ENCODE peak calls at places on chromosome 13, in six cellular contexts. D, Z, U, S, G and H are unnamed samples.

GRCh38 chr13:46124531-46124966 is 19.7 kb upstream of the CPB2 start:
- DNase-seq in U (no peak), D (no peak), G (no peak), S (no peak), Z (no peak), H (peak; percentile 12)

GRCh38 chr13:28392896-28393295 is 102.0 kb downstream of the FLT1 start:
- DNase-seq in U (no peak), G (no peak), Z (no peak), D (no peak), S (no peak), H (no peak)

GRCh38 chr13:33934343-33934742 is 116.4 kb downstream of the RFC3 start:
- DNase-seq in G (no peak), Z (no peak), U (no peak), S (no peak), D (no peak), H (no peak)

GRCh38 chr13:44734204-44734707 is 158.1 kb upstream of the TSC22D1 start:
- DNase-seq in Z (no peak), U (no peak), G (no peak), D (peak; percentile 79), S (peak; percentile 11), H (no peak)

GRCh38 chr13:51726446-51727185 is 77.3 kb downstream of the DHRS12 start:
- DNase-seq in G (no peak), U (no peak), S (no peak), Z (no peak), D (no peak), H (no peak)

GRCh38 chr13:106530907-106531520 is 4.4 kb downstream of the EFNB2 start:
- DNase-seq in Z (peak; percentile 36), G (no peak), S (no peak), U (no peak), D (peak; percentile 42), H (no peak)

GRCh38 chr13:60061737-60062136 is 102.0 kb downstream of the DIAPH3 start:
- DNase-seq in D (no peak), G (no peak), Z (no peak), U (no peak), S (no peak), H (no peak)

GRCh38 chr13:23695711-23696512 is 125.7 kb downstream of the TNFRSF19 start:
- DNase-seq in S (no peak), G (peak; percentile 55), U (peak; percentile 29), D (no peak), Z (peak; percentile 84), H (peak; percentile 79)

GRCh38 chr13:79771493-79771892 is 290.5 kb downstream of the NDFIP2 start:
- DNase-seq in U (no peak), D (no peak), G (no peak), Z (no peak), S (no peak), H (no peak)

GRCh38 chr13:100673831-100674362 is 698 bp downstream of the TMTC4 start:
- DNase-seq in S (peak; percentile 84), U (no peak), D (peak; percentile 85), G (peak; percentile 14), Z (peak; percentile 63), H (peak; percentile 28)

GRCh38 chr13:45332831-45333219 is 8.2 kb downstream of the TPT1 start:
- DNase-seq in S (no peak), Z (no peak), D (no peak), G (no peak), U (no peak), H (no peak)

GRCh38 chr13:79901336-79901735 is 420.4 kb downstream of the NDFIP2 start:
- DNase-seq in U (no peak), S (peak; percentile 1), G (no peak), D (no peak), Z (no peak), H (no peak)

GRCh38 chr13:73870036-73870741 is 264.0 kb downstream of the KLF12 start:
- DNase-seq in S (no peak), Z (no peak), G (no peak), U (no peak), D (peak; percentile 39), H (no peak)

GRCh38 chr13:89568746-89569145 is 1778.7 kb upstream of the MIR17HG start:
- DNase-seq in S (no peak), Z (no peak), G (no peak), U (no peak), D (no peak), H (no peak)

GRCh38 chr13:110841846-110842245 is 73.0 kb downstream of the ANKRD10 start:
- DNase-seq in D (peak; percentile 84), Z (no peak), G (no peak), S (no peak), U (no peak), H (no peak)

GRCh38 chr13:111158136-111158805 is 43.2 kb downstream of the ARHGEF7 start:
- DNase-seq in S (no peak), D (no peak), Z (no peak), U (no peak), G (no peak), H (no peak)

GRCh38 chr13:21638319-21639282 is 32.3 kb upstream of the FGF9 start:
- DNase-seq in D (peak; percentile 90), G (peak; percentile 8), S (no peak), U (no peak), Z (peak; percentile 36), H (peak; percentile 29)

GRCh38 chr13:99970761-99971575 is 599 bp downstream of the ZIC5 start:
- DNase-seq in G (no peak), Z (peak; percentile 61), S (no peak), U (no peak), D (no peak), H (no peak)

GRCh38 chr13:78753457-78753856 is 94.5 kb upstream of the OBI1 start:
- DNase-seq in G (no peak), S (no peak), U (no peak), Z (no peak), D (no peak), H (no peak)

GRCh38 chr13:48054601-48055000 is 17.1 kb downstream of the NUDT15 start:
- DNase-seq in Z (no peak), G (no peak), S (no peak), U (no peak), D (no peak), H (no peak)

GRCh38 chr13:26707122-26708006 is 53.2 kb downstream of the GPR12 start:
- DNase-seq in Z (peak; percentile 73), D (peak; percentile 49), G (peak; percentile 46), S (peak; percentile 54), U (no peak), H (no peak)

GRCh38 chr13:27728271-27728670 is 64.0 kb upstream of the GSX1 start:
- DNase-seq in G (no peak), D (no peak), Z (peak; percentile 24), S (no peak), U (no peak), H (no peak)

GRCh38 chr13:40895715-40896184 is 106.3 kb downstream of the SLC25A15 start:
- DNase-seq in U (no peak), D (no peak), Z (no peak), G (no peak), S (no peak), H (no peak)

GRCh38 chr13:37869506-37869755 is 141 bp downstream of the TRPC4 start:
- DNase-seq in D (no peak), G (no peak), U (no peak), Z (peak; percentile 61), S (no peak), H (no peak)

GRCh38 chr13:114002009-114002544 is 28.2 kb upstream of the C13orf46 start:
- DNase-seq in G (no peak), Z (peak; percentile 74), D (no peak), S (no peak), U (no peak), H (no peak)

GRCh38 chr13:80444240-80445015 is 103.5 kb upstream of the SPRY2 start:
- DNase-seq in D (no peak), S (no peak), Z (no peak), U (no peak), G (no peak), H (no peak)

GRCh38 chr13:36146513-36147276 is 15.5 kb upstream of the DCLK1 start:
- DNase-seq in G (no peak), Z (no peak), U (no peak), S (no peak), D (no peak), H (no peak)

GRCh38 chr13:90281709-90282108 is 1065.8 kb upstream of the MIR17HG start:
- DNase-seq in G (no peak), D (no peak), U (no peak), S (no peak), Z (no peak), H (no peak)

GRCh38 chr13:22837980-22838615 is 342.7 kb upstream of the SGCG start:
- DNase-seq in S (no peak), G (no peak), U (no peak), D (no peak), Z (no peak), H (no peak)

GRCh38 chr13:79030513-79030912 is 371.6 kb upstream of the OBI1 start:
- DNase-seq in Z (no peak), D (no peak), S (no peak), G (no peak), U (no peak), H (no peak)

GRCh38 chr13:36431204-36432105 is 840 bp upstream of the CCNA1 start:
- DNase-seq in G (no peak), U (no peak), S (no peak), Z (no peak), D (no peak), H (no peak)

GRCh38 chr13:84553252-84553651 is 671.0 kb upstream of the SLITRK1 start:
- DNase-seq in Z (no peak), D (peak; percentile 16), S (no peak), U (no peak), G (no peak), H (no peak)

GRCh38 chr13:36090592-36090991 is 40.6 kb downstream of the DCLK1 start:
- DNase-seq in D (no peak), G (no peak), U (no peak), S (peak; percentile 68), Z (no peak), H (no peak)

GRCh38 chr13:28819046-28819747 is 942 bp upstream of the MTUS2 start:
- DNase-seq in D (peak; percentile 4), U (no peak), G (no peak), Z (peak; percentile 24), S (no peak), H (no peak)